ENCODE peak calls at places on chromosomes 1 and 21, in seven cellular contexts. T is HCEC 1CT, N is endothelial cell, Q is A172, A is RCC 7860, S is fibroblast of lung, L is ovary. B is an unnamed sample.

GRCh38 chr1:25009675-25010262 is 79.7 kb upstream of the RUNX3 start:
- DNase-seq in T (no peak), N (no peak), Q (no peak), A (no peak), S (no peak), L (no peak), B (no peak)

GRCh38 chr1:64744492-64745180 is at the start of gene RAVER2:
- DNase-seq in T (peak), N (peak), Q (peak), A (peak), S (peak), L (peak), B (peak)

GRCh38 chr1:10361515-10361914 is 37.3 kb upstream of the PGD start:
- DNase-seq in T (no peak), N (no peak), Q (no peak), A (no peak), S (no peak), L (no peak), B (no peak)

GRCh38 chr1:22347854-22348760 is 103.5 kb upstream of the ZBTB40 start:
- DNase-seq in T (no peak), N (no peak), Q (no peak), A (no peak), S (no peak), L (no peak), B (no peak)

GRCh38 chr1:26584022-26584485 is 54.5 kb downstream of the RPS6KA1 start:
- DNase-seq in T (peak), N (no peak), Q (peak), A (peak), S (no peak), L (no peak), B (peak)

GRCh38 chr1:51558375-51558924 is 39.4 kb upstream of the EPS15 start:
- DNase-seq in T (peak), N (no peak), Q (peak), A (peak), S (peak), L (no peak), B (peak)

GRCh38 chr1:76951185-76951584 is 83.9 kb downstream of the ST6GALNAC5 start:
- DNase-seq in T (peak), N (no peak), Q (no peak), A (peak), S (peak), L (no peak), B (no peak)

GRCh38 chr1:155007253-155007828 is 4.7 kb downstream of the ZBTB7B start:
- DNase-seq in T (no peak), N (no peak), Q (no peak), A (no peak), S (no peak), L (peak), B (no peak)

GRCh38 chr1:169906938-169907337 is 13.2 kb upstream of the SCYL3 start:
- DNase-seq in T (peak), N (no peak), Q (no peak), A (no peak), S (no peak), L (no peak), B (no peak)

GRCh38 chr21:39215078-39215477 is 31.8 kb upstream of the PSMG1 start:
- DNase-seq in T (no peak), N (no peak), Q (no peak), A (no peak), S (no peak), L (no peak), B (no peak)

GRCh38 chr1:244234009-244234643 is 183.0 kb downstream of the ZBTB18 start:
- DNase-seq in T (no peak), N (no peak), Q (no peak), A (no peak), S (no peak), L (no peak), B (no peak)

GRCh38 chr1:22229374-22229773 is 86.5 kb upstream of the WNT4 start:
- DNase-seq in T (peak), N (no peak), Q (peak), A (peak), S (peak), L (no peak), B (no peak)

GRCh38 chr1:232422098-232422497 is 207.8 kb downstream of the SIPA1L2 start:
- DNase-seq in T (no peak), N (no peak), Q (peak), A (no peak), S (peak), L (no peak), B (peak)

GRCh38 chr1:237043846-237044636 is 2.1 kb downstream of the RYR2 start:
- DNase-seq in T (no peak), N (no peak), Q (no peak), A (no peak), S (no peak), L (no peak), B (no peak)

GRCh38 chr1:117607471-117607870 is 1.6 kb downstream of the TENT5C start:
- DNase-seq in T (no peak), N (no peak), Q (no peak), A (no peak), S (peak), L (no peak), B (no peak)

GRCh38 chr1:150615346-150616201 is 13.8 kb downstream of the ENSA start:
- DNase-seq in T (peak), N (no peak), Q (peak), A (peak), S (peak), L (no peak), B (peak)

GRCh38 chr1:34781844-34782391 is 904 bp downstream of the GJB3 start:
- DNase-seq in T (no peak), N (no peak), Q (no peak), A (no peak), S (no peak), L (no peak), B (no peak)

GRCh38 chr1:87478231-87478630 is 149.6 kb downstream of the LMO4 start:
- DNase-seq in T (peak), N (peak), Q (peak), A (no peak), S (peak), L (no peak), B (peak)

GRCh38 chr1:16260814-16261213 is 23.8 kb upstream of the CPLANE2 start:
- DNase-seq in T (peak), N (no peak), Q (peak), A (peak), S (peak), L (no peak), B (no peak)

GRCh38 chr1:204887846-204888245 is 17.2 kb downstream of the NFASC start:
- DNase-seq in T (no peak), N (no peak), Q (no peak), A (no peak), S (no peak), L (no peak), B (no peak)

GRCh38 chr1:37574834-37575479 is 18.2 kb downstream of the DNALI1 start:
- DNase-seq in T (peak), N (no peak), Q (peak), A (no peak), S (peak), L (no peak), B (peak)

GRCh38 chr1:41822865-41823264 is 95.9 kb downstream of the HIVEP3 start:
- DNase-seq in T (no peak), N (no peak), Q (no peak), A (no peak), S (no peak), L (no peak), B (no peak)

GRCh38 chr1:117967472-117967871 is 37.9 kb downstream of the WDR3 start:
- DNase-seq in T (peak), N (no peak), Q (peak), A (no peak), S (peak), L (no peak), B (peak)

GRCh38 chr1:39170731-39171375 is 33.6 kb upstream of the MACF1 start:
- DNase-seq in T (peak), N (no peak), Q (no peak), A (no peak), S (no peak), L (no peak), B (no peak)

GRCh38 chr1:173280899-173281660 is 73.9 kb upstream of the TNFSF4 start:
- DNase-seq in T (peak), N (no peak), Q (no peak), A (no peak), S (no peak), L (no peak), B (no peak)

B was measured in RKO.